ENCODE peak calls at places on chromosome 20, in four cellular contexts. One of them, this sample, is unnamed.

GRCh38 chr20:31475032-31475431 is at the start of the genes DEFB124 and REM1:
- DNase-seq in mucosa of descending colon: no peak
- DNase-seq in A549: no peak
- DNase-seq in H9: peak
- DNase-seq in this sample: no peak

GRCh38 chr20:52923123-52923543 is 49.0 kb upstream of the TSHZ2 start:
- DNase-seq in H9: no peak
- DNase-seq in A549: no peak
- DNase-seq in mucosa of descending colon: no peak
- DNase-seq in this sample: no peak

GRCh38 chr20:25118529-25118928 is 36.6 kb upstream of the VSX1 start:
- DNase-seq in H9: no peak
- DNase-seq in A549: no peak
- DNase-seq in mucosa of descending colon: no peak
- DNase-seq in this sample: no peak

GRCh38 chr20:24316731-24317130 is 152.7 kb upstream of the SYNDIG1 start:
- DNase-seq in H9: no peak
- DNase-seq in mucosa of descending colon: no peak
- DNase-seq in A549: no peak
- DNase-seq in this sample: no peak

GRCh38 chr20:45969712-45970634 is 2.0 kb downstream of the ZNF335 start:
- DNase-seq in A549: peak
- DNase-seq in mucosa of descending colon: peak
- DNase-seq in H9: peak
- DNase-seq in this sample: peak

GRCh38 chr20:18019068-18019467 is 38.6 kb downstream of the OVOL2 start:
- DNase-seq in H9: peak
- DNase-seq in mucosa of descending colon: no peak
- DNase-seq in A549: peak
- DNase-seq in this sample: no peak

GRCh38 chr20:57006411-57007170 is 259.9 kb downstream of the BMP7 start:
- DNase-seq in mucosa of descending colon: no peak
- DNase-seq in H9: no peak
- DNase-seq in A549: peak
- DNase-seq in this sample: no peak

GRCh38 chr20:38272398-38272797 is 11.9 kb upstream of the KIAA1755 start:
- DNase-seq in mucosa of descending colon: no peak
- DNase-seq in H9: no peak
- DNase-seq in A549: no peak
- DNase-seq in this sample: no peak

GRCh38 chr20:62822788-62823651 is 6.2 kb downstream of the COL9A3 start:
- DNase-seq in H9: peak
- DNase-seq in mucosa of descending colon: peak
- DNase-seq in A549: peak
- DNase-seq in this sample: peak

GRCh38 chr20:54255157-54255556 is 47.3 kb downstream of the PFDN4 start:
- DNase-seq in H9: no peak
- DNase-seq in mucosa of descending colon: no peak
- DNase-seq in A549: no peak
- DNase-seq in this sample: no peak

GRCh38 chr20:60749804-60750602 is 502.1 kb upstream of the CDH4 start:
- DNase-seq in mucosa of descending colon: no peak
- DNase-seq in A549: no peak
- DNase-seq in H9: peak
- DNase-seq in this sample: no peak

DNA sequence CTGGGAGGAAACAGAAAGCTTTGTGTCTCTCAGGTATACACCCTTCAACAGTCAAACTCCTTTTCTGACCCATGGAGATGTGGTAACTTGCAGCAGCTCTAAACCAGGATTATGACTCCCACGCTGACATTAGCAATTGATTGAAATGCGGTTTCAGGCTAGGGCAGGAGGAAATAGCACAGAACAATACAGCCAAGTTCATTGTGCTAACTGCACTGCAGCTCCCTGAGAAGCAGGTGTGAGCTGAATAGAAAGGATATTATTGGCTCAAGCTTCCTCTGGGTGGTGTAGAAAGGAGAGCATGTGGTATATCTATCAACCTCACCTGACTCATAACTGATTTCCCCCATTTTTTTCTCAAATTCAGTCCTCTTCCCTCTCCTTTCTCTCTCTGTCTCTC is 612.3 kb upstream of the BTBD3 start:
- DNase-seq in mucosa of descending colon: no peak
- DNase-seq in A549: no peak
- DNase-seq in H9: peak
- DNase-seq in this sample: no peak
- TF ChIP-seq CTCF in mucosa of descending colon: no peak
- TF ChIP-seq CTCF in A549: no peak
- TF ChIP-seq CTCF in H9: no peak
- TF ChIP-seq CTCF in this sample: no peak

GRCh38 chr20:48761023-48761785 is 66.6 kb downstream of the PREX1 start:
- DNase-seq in mucosa of descending colon: peak
- DNase-seq in A549: no peak
- DNase-seq in H9: no peak
- DNase-seq in this sample: no peak

GRCh38 chr20:48760403-48760889 is 67.4 kb downstream of the PREX1 start:
- DNase-seq in mucosa of descending colon: peak
- DNase-seq in H9: no peak
- DNase-seq in A549: no peak
- DNase-seq in this sample: no peak

GRCh38 chr20:48758206-48758820 is 69.5 kb downstream of the PREX1 start:
- DNase-seq in A549: no peak
- DNase-seq in mucosa of descending colon: peak
- DNase-seq in H9: no peak
- DNase-seq in this sample: no peak

GRCh38 chr20:48761914-48762313 is 65.9 kb downstream of the PREX1 start:
- DNase-seq in mucosa of descending colon: no peak
- DNase-seq in H9: no peak
- DNase-seq in A549: no peak
- DNase-seq in this sample: no peak

DNA sequence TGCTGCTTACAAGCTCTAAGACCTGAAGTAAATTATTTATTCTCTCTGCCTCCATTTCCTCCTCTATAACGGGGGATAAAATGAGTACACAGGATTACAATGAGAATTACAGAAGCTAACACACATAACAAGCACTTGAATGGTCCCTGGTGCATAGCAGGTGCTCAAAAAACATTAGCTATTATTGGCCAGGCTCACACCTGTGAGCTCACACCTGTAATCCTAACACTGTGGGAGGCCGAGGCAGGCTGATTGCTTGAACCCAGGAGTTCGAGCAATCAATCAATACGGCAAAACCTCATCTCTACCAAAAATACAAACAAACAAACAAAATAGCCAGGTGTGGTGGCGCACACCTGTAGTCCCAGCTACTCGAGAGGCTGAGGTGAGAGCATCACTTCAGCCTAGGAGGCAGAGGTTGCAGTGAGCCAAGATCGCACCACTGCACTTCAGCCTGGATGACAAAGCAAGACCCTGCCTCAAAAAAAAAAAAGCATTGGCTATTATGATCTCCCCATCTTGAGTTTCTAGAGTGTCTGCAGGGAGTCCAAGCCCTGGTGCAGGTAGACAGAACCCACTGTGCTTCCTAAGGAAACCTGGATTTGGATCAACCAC is 68.1 kb downstream of the PREX1 start:
- DNase-seq in H9: no peak
- DNase-seq in A549: no peak
- DNase-seq in mucosa of descending colon: no peak
- DNase-seq in this sample: no peak
- TF ChIP-seq CTCF in H9: no peak
- TF ChIP-seq CTCF in A549: no peak
- TF ChIP-seq CTCF in mucosa of descending colon: no peak
- TF ChIP-seq CTCF in this sample: no peak

DNA sequence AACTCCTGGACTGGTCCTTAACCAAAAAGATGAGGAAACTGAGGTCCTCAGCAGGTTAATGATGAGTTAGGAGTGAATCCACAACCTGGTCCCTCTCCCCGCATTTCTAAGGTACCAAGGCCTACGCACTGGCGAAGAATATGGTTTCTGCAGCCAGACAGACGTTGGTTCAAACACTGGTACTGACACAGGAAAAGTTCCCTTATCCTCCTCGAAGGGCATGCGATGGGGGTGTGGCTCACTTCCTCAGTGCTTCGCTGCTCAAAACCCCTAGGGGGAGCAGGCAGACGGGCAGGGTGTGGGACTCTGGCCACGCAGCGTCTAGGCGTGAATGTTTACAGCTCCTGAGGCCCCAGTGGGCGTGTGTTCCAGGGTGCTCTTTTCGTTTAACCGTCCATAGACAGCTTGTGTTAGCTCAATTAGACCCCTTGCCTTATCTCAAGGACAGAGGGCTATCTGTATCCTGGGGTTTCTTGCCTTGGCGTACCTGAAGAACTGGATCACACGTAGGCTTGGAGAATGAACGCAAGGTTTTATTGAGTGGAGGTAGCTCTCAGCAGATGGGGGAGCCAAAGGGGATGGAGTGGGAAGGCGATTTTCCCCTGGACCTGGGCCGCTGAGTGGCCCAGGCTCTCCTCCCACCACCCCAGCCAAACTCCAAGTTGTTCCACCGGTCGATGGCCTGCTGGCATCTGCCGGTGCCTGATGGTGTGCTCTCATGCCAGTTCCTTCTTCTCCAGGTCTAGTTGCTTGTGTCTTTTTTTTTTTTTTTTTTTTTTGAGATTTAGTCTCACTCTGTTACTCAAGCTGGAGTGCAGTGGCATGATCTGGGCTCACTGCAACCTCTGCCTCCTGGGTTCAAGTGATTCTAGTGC is 31.8 kb upstream of the PTPN1 start:
- DNase-seq in mucosa of descending colon: peak
- DNase-seq in H9: peak
- DNase-seq in A549: peak
- DNase-seq in this sample: peak
- TF ChIP-seq CTCF in mucosa of descending colon: peak
- TF ChIP-seq CTCF in H9: peak
- TF ChIP-seq CTCF in A549: peak
- TF ChIP-seq CTCF in this sample: peak

DNA sequence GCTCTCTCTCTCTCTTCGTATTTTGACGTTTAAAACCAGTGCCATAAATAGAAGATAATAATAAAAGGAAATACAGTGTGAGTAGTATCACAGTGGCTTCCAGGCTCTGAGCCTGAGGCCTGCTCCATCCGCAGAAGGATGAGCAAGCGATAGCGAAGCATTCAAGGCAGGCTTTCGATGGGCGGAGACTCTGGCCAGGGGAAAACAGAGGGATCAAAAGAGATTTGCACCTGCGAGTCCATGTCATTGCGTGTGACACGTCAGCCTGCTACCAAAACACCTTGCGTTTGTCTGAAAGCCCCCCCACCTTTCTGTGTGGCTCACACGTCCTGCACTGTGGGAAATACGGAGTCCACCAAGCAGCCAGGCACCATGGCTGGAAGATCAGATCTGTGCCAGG is 377.3 kb upstream of the SULF2 start:
- DNase-seq in mucosa of descending colon: no peak
- DNase-seq in H9: no peak
- DNase-seq in A549: no peak
- DNase-seq in this sample: no peak
- TF ChIP-seq CTCF in mucosa of descending colon: no peak
- TF ChIP-seq CTCF in H9: no peak
- TF ChIP-seq CTCF in A549: no peak
- TF ChIP-seq CTCF in this sample: no peak

GRCh38 chr20:40049838-40050237 is 639.2 kb downstream of the MAFB start:
- DNase-seq in mucosa of descending colon: no peak
- DNase-seq in A549: no peak
- DNase-seq in H9: no peak
- DNase-seq in this sample: no peak
- TF ChIP-seq CTCF in mucosa of descending colon: no peak
- TF ChIP-seq CTCF in A549: no peak
- TF ChIP-seq CTCF in H9: no peak
- TF ChIP-seq CTCF in this sample: no peak

GRCh38 chr20:1119524-1119923 is 1.1 kb downstream of the PSMF1 start:
- DNase-seq in A549: no peak
- DNase-seq in H9: no peak
- DNase-seq in mucosa of descending colon: no peak
- DNase-seq in this sample: no peak

GRCh38 chr20:1121439-1121838 is 3.0 kb downstream of the PSMF1 start:
- DNase-seq in A549: no peak
- DNase-seq in H9: no peak
- DNase-seq in mucosa of descending colon: no peak
- DNase-seq in this sample: no peak

GRCh38 chr20:1124416-1124815 is 6.0 kb downstream of the PSMF1 start:
- DNase-seq in A549: no peak
- DNase-seq in H9: no peak
- DNase-seq in mucosa of descending colon: no peak
- DNase-seq in this sample: no peak

GRCh38 chr20:1125266-1125665 is 6.9 kb downstream of the PSMF1 start:
- DNase-seq in mucosa of descending colon: no peak
- DNase-seq in A549: no peak
- DNase-seq in H9: no peak
- DNase-seq in this sample: no peak

DNA sequence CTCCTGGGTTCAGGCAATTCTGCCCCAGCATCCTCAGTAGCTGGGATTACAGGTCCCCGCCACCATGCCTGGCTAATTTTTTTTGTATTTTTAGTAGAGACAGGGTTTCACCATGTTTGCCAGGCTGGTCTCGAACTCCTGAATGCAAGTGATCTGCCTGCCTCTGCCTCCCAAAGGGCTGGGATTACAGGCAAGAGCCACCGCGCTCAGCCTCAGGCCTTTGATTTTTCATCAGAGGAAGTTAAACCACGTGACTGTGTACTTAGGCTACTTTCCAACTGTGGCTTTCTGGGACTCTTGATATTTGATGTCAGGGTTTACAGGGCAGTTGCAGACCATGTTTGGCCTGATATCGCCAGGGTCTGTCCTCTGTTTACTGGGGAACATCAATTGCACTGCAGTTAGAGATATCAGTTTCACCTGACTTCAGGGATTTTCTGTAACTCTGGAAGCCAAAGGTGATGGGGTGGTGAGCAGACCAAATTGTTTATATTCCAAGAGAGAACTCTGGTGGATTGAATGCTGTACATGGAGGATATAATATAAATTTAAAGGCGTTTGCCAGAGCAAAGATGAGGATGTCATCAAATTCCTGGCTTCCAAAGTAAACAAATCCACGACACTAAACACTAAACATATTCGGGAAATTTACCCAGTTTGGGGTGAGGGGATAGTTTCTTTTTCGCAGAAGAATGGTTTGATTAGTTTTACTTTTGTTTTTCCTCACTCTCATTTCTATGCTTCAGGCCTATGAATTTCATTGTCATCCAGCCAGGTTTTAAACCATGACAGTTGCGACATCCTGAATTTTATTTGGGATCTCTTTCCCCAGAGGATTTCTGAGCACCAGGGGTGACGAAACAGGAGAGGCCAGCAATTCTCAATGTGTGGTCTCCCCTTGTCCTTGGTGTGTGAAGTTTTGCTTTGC is 4.2 kb downstream of the PSMF1 start:
- DNase-seq in A549: no peak
- DNase-seq in mucosa of descending colon: peak
- DNase-seq in H9: no peak
- DNase-seq in this sample: no peak
- TF ChIP-seq CTCF in A549: no peak
- TF ChIP-seq CTCF in mucosa of descending colon: no peak
- TF ChIP-seq CTCF in H9: no peak
- TF ChIP-seq CTCF in this sample: no peak

GRCh38 chr20:58623579-58624473 is 27.3 kb upstream of the STX16 start:
- DNase-seq in mucosa of descending colon: no peak
- DNase-seq in H9: no peak
- DNase-seq in A549: peak
- DNase-seq in this sample: no peak
- TF ChIP-seq CTCF in mucosa of descending colon: no peak
- TF ChIP-seq CTCF in H9: no peak
- TF ChIP-seq CTCF in A549: no peak
- TF ChIP-seq CTCF in this sample: no peak